ENCODE peak calls at places on chromosome 14, in five cellular contexts. One of them, this sample, is unnamed. For H3K27me3 and H3K36me3, the result is how much of the 10 kb centered on the place peaks cover.

GRCh38 chr14:31204593-31205534 is 2.7 kb downstream of the HECTD1 start:
- DNase-seq in brain microvascular endothelial cell: no peak
- DNase-seq in lung: no peak
- DNase-seq in left ventricle myocardium inferior: no peak
- DNase-seq in aorta: no peak
- DNase-seq in this sample: no peak

GRCh38 chr14:76109087-76109880 is 42.4 kb upstream of the GPATCH2L start:
- DNase-seq in brain microvascular endothelial cell: no peak
- DNase-seq in lung: no peak
- DNase-seq in left ventricle myocardium inferior: no peak
- DNase-seq in aorta: no peak
- DNase-seq in this sample: no peak

GRCh38 chr14:63692309-63693020 is 35.4 kb downstream of the SGPP1 start:
- DNase-seq in brain microvascular endothelial cell: no peak
- DNase-seq in lung: no peak
- DNase-seq in left ventricle myocardium inferior: no peak
- DNase-seq in aorta: no peak
- DNase-seq in this sample: no peak

GRCh38 chr14:100569734-100570251 is 17.4 kb downstream of the BEGAIN start:
- DNase-seq in brain microvascular endothelial cell: no peak
- DNase-seq in lung: no peak
- DNase-seq in left ventricle myocardium inferior: no peak
- DNase-seq in aorta: no peak
- DNase-seq in this sample: no peak

GRCh38 chr14:102805454-102805891 is 28.2 kb downstream of the TRAF3 start:
- DNase-seq in brain microvascular endothelial cell: peak
- DNase-seq in lung: no peak
- DNase-seq in left ventricle myocardium inferior: no peak
- DNase-seq in aorta: no peak
- DNase-seq in this sample: no peak

GRCh38 chr14:50340945-50341344 is 28.8 kb downstream of the DMAC2L start:
- DNase-seq in brain microvascular endothelial cell: no peak
- DNase-seq in lung: no peak
- DNase-seq in left ventricle myocardium inferior: no peak
- DNase-seq in aorta: no peak
- DNase-seq in this sample: no peak

GRCh38 chr14:34134484-34134883 is 183.6 kb upstream of the EGLN3 start:
- DNase-seq in brain microvascular endothelial cell: no peak
- DNase-seq in lung: no peak
- DNase-seq in left ventricle myocardium inferior: no peak
- DNase-seq in aorta: no peak
- DNase-seq in this sample: no peak

GRCh38 chr14:100890044-100890443 is 13.5 kb downstream of the RTL1 start:
- DNase-seq in brain microvascular endothelial cell: no peak
- DNase-seq in lung: no peak
- DNase-seq in left ventricle myocardium inferior: no peak
- DNase-seq in aorta: peak
- DNase-seq in this sample: no peak

GRCh38 chr14:74611672-74612345 is at the start of gene LTBP2:
- DNase-seq in brain microvascular endothelial cell: no peak
- DNase-seq in lung: no peak
- DNase-seq in left ventricle myocardium inferior: no peak
- DNase-seq in aorta: no peak
- DNase-seq in this sample: no peak

GRCh38 chr14:99518441-99519346 is 37.5 kb downstream of the CCNK start:
- DNase-seq in brain microvascular endothelial cell: peak
- DNase-seq in lung: peak
- DNase-seq in left ventricle myocardium inferior: peak
- DNase-seq in aorta: peak
- DNase-seq in this sample: no peak

GRCh38 chr14:59632381-59632780 is 55.8 kb upstream of the CCDC175 start:
- DNase-seq in brain microvascular endothelial cell: peak
- DNase-seq in lung: no peak
- DNase-seq in left ventricle myocardium inferior: no peak
- DNase-seq in aorta: no peak
- DNase-seq in this sample: no peak

GRCh38 chr14:51094282-51094821 is 553 bp downstream of the TRIM9 start:
- DNase-seq in brain microvascular endothelial cell: no peak
- DNase-seq in lung: no peak
- DNase-seq in left ventricle myocardium inferior: no peak
- DNase-seq in aorta: peak
- DNase-seq in this sample: no peak

GRCh38 chr14:38836539-38836938 is 266.5 kb downstream of the SEC23A start:
- DNase-seq in brain microvascular endothelial cell: no peak
- DNase-seq in lung: no peak
- DNase-seq in left ventricle myocardium inferior: no peak
- DNase-seq in aorta: no peak
- DNase-seq in this sample: no peak

GRCh38 chr14:99878563-99878962 is 85.3 kb downstream of the EML1 start:
- DNase-seq in brain microvascular endothelial cell: no peak
- DNase-seq in lung: no peak
- DNase-seq in left ventricle myocardium inferior: no peak
- DNase-seq in aorta: no peak
- DNase-seq in this sample: no peak

GRCh38 chr14:100739306-100739705 is 12.6 kb downstream of the DLK1 start:
- DNase-seq in brain microvascular endothelial cell: no peak
- DNase-seq in lung: no peak
- DNase-seq in left ventricle myocardium inferior: no peak
- DNase-seq in aorta: peak
- DNase-seq in this sample: no peak

GRCh38 chr14:101196795-101197590 is 293.5 kb upstream of the RTL1 start:
- DNase-seq in brain microvascular endothelial cell: no peak
- DNase-seq in lung: no peak
- DNase-seq in left ventricle myocardium inferior: no peak
- DNase-seq in aorta: no peak
- DNase-seq in this sample: no peak

GRCh38 chr14:91817566-91818325 is 49.6 kb downstream of the TC2N start:
- DNase-seq in brain microvascular endothelial cell: no peak
- DNase-seq in lung: no peak
- DNase-seq in left ventricle myocardium inferior: no peak
- DNase-seq in aorta: no peak
- DNase-seq in this sample: no peak

GRCh38 chr14:29584992-29585391 is 342.7 kb downstream of the PRKD1 start:
- DNase-seq in brain microvascular endothelial cell: peak
- DNase-seq in lung: peak
- DNase-seq in left ventricle myocardium inferior: peak
- DNase-seq in aorta: no peak
- DNase-seq in this sample: peak

GRCh38 chr14:90301580-90302181 is 30.1 kb downstream of the NRDE2 start:
- DNase-seq in brain microvascular endothelial cell: peak
- DNase-seq in lung: no peak
- DNase-seq in left ventricle myocardium inferior: no peak
- DNase-seq in aorta: no peak
- DNase-seq in this sample: no peak

GRCh38 chr14:54330876-54331275 is 65.9 kb upstream of the CDKN3 start:
- DNase-seq in brain microvascular endothelial cell: no peak
- DNase-seq in lung: no peak
- DNase-seq in left ventricle myocardium inferior: no peak
- DNase-seq in aorta: no peak
- DNase-seq in this sample: no peak

GRCh38 chr14:52042371-52043037 is 26.4 kb downstream of the NID2 start:
- DNase-seq in brain microvascular endothelial cell: no peak
- DNase-seq in lung: no peak
- DNase-seq in left ventricle myocardium inferior: no peak
- DNase-seq in aorta: no peak
- DNase-seq in this sample: no peak

GRCh38 chr14:75428230-75429104 is 645 bp downstream of the JDP2 start:
- DNase-seq in brain microvascular endothelial cell: no peak
- DNase-seq in lung: peak
- DNase-seq in left ventricle myocardium inferior: peak
- DNase-seq in aorta: peak
- DNase-seq in this sample: no peak

DNA sequence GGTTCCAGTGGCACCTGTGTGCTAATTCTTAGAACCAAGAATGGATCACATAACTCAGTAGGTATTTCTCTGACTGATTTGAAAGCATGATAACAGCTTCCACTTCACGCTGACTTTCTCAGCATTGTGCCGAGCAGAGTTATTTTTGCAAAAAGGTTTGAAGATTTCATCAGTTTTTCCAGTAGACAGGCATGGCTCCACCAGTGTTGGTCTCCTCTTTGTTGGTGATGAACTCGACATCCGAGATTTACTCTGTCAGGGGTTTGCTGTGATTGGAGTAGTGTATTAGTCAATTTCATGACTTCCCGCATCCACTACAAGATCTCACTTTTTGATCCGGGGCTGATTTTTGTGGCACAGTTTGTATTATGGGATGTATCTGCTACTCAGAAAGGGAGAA is 85.3 kb downstream of the PRKCH start:
- DNase-seq in brain microvascular endothelial cell: no peak
- DNase-seq in lung: no peak
- DNase-seq in left ventricle myocardium inferior: no peak
- DNase-seq in aorta: no peak
- DNase-seq in this sample: no peak
- H3K4me3 ChIP-seq in brain microvascular endothelial cell: no peak
- H3K4me3 ChIP-seq in lung: no peak
- H3K4me3 ChIP-seq in left ventricle myocardium inferior: no peak
- H3K4me3 ChIP-seq in aorta: no peak
- H3K4me3 ChIP-seq in this sample: no peak

DNA sequence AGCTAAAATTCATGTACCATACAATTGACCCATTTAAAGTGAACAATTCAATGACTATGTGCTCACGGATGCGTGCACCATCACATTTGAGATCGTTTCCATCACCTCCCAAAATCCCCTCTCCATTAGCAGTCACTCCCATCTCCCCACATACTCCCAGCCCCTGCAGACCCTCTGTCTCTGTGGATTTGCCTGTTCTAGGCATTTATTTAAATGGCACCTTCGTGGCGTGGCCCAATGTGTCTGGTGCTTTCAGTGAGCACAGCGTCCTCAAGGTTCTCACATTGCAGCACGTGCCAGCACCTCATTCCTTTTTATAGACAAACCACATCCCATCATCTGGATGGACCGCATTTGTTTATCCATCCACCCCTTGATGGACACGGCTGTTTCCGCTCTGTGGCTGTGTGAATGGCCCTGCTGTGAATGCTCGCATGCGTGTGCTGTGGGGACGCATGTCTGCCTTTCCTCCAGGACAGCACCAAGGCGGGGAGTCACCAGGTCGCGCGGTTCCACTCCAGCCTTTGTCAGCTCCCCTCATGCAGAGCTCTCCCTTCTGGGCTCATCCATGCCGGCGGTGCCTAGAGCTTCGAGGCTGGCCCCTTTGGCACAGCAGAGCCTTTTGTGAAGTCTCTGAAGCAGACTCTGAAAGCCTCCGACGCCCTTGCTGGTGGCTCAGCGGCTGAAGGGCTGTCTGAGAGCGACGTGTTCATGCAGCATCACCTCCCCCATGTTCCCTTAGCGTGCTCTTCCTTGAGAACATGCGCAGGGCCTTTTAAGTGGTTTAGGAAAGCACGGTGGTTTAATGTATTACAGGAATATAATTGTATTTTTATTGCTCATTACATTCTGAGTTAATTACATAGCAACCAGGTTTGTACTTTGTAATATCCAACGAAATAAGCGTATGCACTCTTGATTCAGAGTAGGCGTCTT is 184.4 kb downstream of the KIF26A start:
- DNase-seq in brain microvascular endothelial cell: no peak
- DNase-seq in lung: no peak
- DNase-seq in left ventricle myocardium inferior: no peak
- DNase-seq in aorta: no peak
- DNase-seq in this sample: no peak
- H3K27me3 ChIP-seq in brain microvascular endothelial cell: under half
- H3K27me3 ChIP-seq in lung: under half
- H3K27me3 ChIP-seq in left ventricle myocardium inferior: under half
- H3K27me3 ChIP-seq in aorta: under half
- H3K27me3 ChIP-seq in this sample: under half

DNA sequence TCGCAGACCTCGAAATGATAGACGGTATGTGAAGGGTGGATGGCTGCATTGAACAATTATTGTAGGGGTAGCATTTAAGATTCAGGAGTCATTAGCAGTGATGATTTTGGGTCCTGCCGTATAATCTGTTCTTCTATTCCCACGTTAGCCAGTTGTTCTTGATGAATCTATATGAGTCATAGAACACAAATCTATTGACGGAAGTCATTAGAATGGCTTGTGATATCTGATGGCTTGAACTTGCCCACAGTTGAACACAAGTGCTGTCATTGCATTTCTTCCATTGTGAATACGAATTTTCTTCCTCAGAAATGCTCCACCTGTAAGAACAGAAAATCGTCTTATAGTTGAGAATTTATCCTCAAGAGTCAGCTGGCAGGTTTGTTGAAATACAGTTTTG is 1.9 kb downstream of the SRSF5 start:
- DNase-seq in brain microvascular endothelial cell: no peak
- DNase-seq in lung: no peak
- DNase-seq in left ventricle myocardium inferior: no peak
- DNase-seq in aorta: no peak
- DNase-seq in this sample: no peak
- H3K36me3 ChIP-seq in brain microvascular endothelial cell: half or more
- H3K36me3 ChIP-seq in lung: under half
- H3K36me3 ChIP-seq in left ventricle myocardium inferior: half or more
- H3K36me3 ChIP-seq in aorta: under half
- H3K36me3 ChIP-seq in this sample: under half

DNA sequence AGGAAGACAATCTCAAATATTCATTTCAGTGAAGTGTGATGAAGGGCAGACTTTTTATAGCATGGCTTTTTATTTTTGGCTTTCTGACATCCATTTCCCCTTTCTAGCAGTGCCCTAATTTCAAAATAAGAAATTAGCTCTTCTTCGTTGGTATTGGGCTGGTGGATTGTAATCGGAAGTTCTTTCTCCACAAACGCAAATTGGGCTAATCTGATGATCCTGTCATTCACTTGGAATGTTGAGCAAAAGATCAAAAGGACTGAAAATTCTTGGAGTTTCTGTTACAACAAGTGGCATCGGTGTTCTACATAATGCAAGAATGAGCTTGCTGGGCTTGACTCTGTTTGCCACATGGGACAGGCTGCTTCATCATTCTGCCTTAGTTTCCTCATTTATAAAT is 1182.8 kb downstream of the FLRT2 start:
- DNase-seq in brain microvascular endothelial cell: no peak
- DNase-seq in lung: no peak
- DNase-seq in left ventricle myocardium inferior: no peak
- DNase-seq in aorta: no peak
- DNase-seq in this sample: no peak
- H3K4me3 ChIP-seq in brain microvascular endothelial cell: no peak
- H3K4me3 ChIP-seq in lung: no peak
- H3K4me3 ChIP-seq in left ventricle myocardium inferior: no peak
- H3K4me3 ChIP-seq in aorta: no peak
- H3K4me3 ChIP-seq in this sample: no peak

This sample was measured in BJ.